ENCODE peak calls at places on chromosomes 2 and 18, in seven cellular contexts. One of them, this sample, is unnamed.

GRCh38 chr2:177010134-177010533 is 202.5 kb upstream of the HNRNPA3 start:
- DNase-seq in stimulated activated CD4-positive, alpha-beta T cell treated with anti-CD3 and anti-CD28 coated beads, Interleukin-15, amount 100 ng/mL, for 24 hours: no peak
- DNase-seq in PC-3: no peak
- DNase-seq in stimulated activated naive CD4-positive, alpha-beta T cell: no peak
- DNase-seq in RPMI8226: no peak
- DNase-seq in psoas muscle: no peak
- DNase-seq in HTR-8/SVneo: no peak
- DNase-seq in this sample: no peak

GRCh38 chr2:241750076-241750840 is 15.8 kb downstream of the D2HGDH start:
- DNase-seq in stimulated activated CD4-positive, alpha-beta T cell treated with anti-CD3 and anti-CD28 coated beads, Interleukin-15, amount 100 ng/mL, for 24 hours: no peak
- DNase-seq in PC-3: no peak
- DNase-seq in stimulated activated naive CD4-positive, alpha-beta T cell: no peak
- DNase-seq in RPMI8226: no peak
- DNase-seq in psoas muscle: no peak
- DNase-seq in HTR-8/SVneo: no peak
- DNase-seq in this sample: no peak

GRCh38 chr2:17689010-17689409 is 64.6 kb downstream of the SMC6 start:
- DNase-seq in stimulated activated CD4-positive, alpha-beta T cell treated with anti-CD3 and anti-CD28 coated beads, Interleukin-15, amount 100 ng/mL, for 24 hours: no peak
- DNase-seq in PC-3: no peak
- DNase-seq in stimulated activated naive CD4-positive, alpha-beta T cell: no peak
- DNase-seq in RPMI8226: no peak
- DNase-seq in psoas muscle: no peak
- DNase-seq in HTR-8/SVneo: no peak
- DNase-seq in this sample: no peak

GRCh38 chr18:10860937-10861336 is 288.4 kb downstream of the PIEZO2 start:
- DNase-seq in stimulated activated CD4-positive, alpha-beta T cell treated with anti-CD3 and anti-CD28 coated beads, Interleukin-15, amount 100 ng/mL, for 24 hours: no peak
- DNase-seq in PC-3: no peak
- DNase-seq in stimulated activated naive CD4-positive, alpha-beta T cell: no peak
- DNase-seq in RPMI8226: no peak
- DNase-seq in psoas muscle: no peak
- DNase-seq in HTR-8/SVneo: no peak
- DNase-seq in this sample: peak; percentile 16

GRCh38 chr2:204407209-204408070 is 137.8 kb upstream of the PARD3B start:
- DNase-seq in stimulated activated CD4-positive, alpha-beta T cell treated with anti-CD3 and anti-CD28 coated beads, Interleukin-15, amount 100 ng/mL, for 24 hours: no peak
- DNase-seq in PC-3: peak; percentile 57
- DNase-seq in stimulated activated naive CD4-positive, alpha-beta T cell: no peak
- DNase-seq in RPMI8226: no peak
- DNase-seq in psoas muscle: no peak
- DNase-seq in HTR-8/SVneo: no peak
- DNase-seq in this sample: peak; percentile 66

GRCh38 chr2:134301099-134301970 is 47.5 kb downstream of the MGAT5 start:
- DNase-seq in stimulated activated CD4-positive, alpha-beta T cell treated with anti-CD3 and anti-CD28 coated beads, Interleukin-15, amount 100 ng/mL, for 24 hours: no peak
- DNase-seq in PC-3: peak; percentile 8
- DNase-seq in stimulated activated naive CD4-positive, alpha-beta T cell: no peak
- DNase-seq in RPMI8226: no peak
- DNase-seq in psoas muscle: no peak
- DNase-seq in HTR-8/SVneo: no peak
- DNase-seq in this sample: no peak

GRCh38 chr2:105821428-105822125 is 76.9 kb downstream of the NCK2 start:
- DNase-seq in stimulated activated CD4-positive, alpha-beta T cell treated with anti-CD3 and anti-CD28 coated beads, Interleukin-15, amount 100 ng/mL, for 24 hours: no peak
- DNase-seq in PC-3: no peak
- DNase-seq in stimulated activated naive CD4-positive, alpha-beta T cell: no peak
- DNase-seq in RPMI8226: no peak
- DNase-seq in psoas muscle: no peak
- DNase-seq in HTR-8/SVneo: no peak
- DNase-seq in this sample: no peak

GRCh38 chr2:233288663-233289062 is 19.0 kb upstream of the SAG start:
- DNase-seq in stimulated activated CD4-positive, alpha-beta T cell treated with anti-CD3 and anti-CD28 coated beads, Interleukin-15, amount 100 ng/mL, for 24 hours: no peak
- DNase-seq in PC-3: no peak
- DNase-seq in stimulated activated naive CD4-positive, alpha-beta T cell: no peak
- DNase-seq in RPMI8226: no peak
- DNase-seq in psoas muscle: no peak
- DNase-seq in HTR-8/SVneo: no peak
- DNase-seq in this sample: no peak

GRCh38 chr2:7427293-7428060 is 510.3 kb downstream of the RNF144A start:
- DNase-seq in stimulated activated CD4-positive, alpha-beta T cell treated with anti-CD3 and anti-CD28 coated beads, Interleukin-15, amount 100 ng/mL, for 24 hours: no peak
- DNase-seq in PC-3: peak; percentile 84
- DNase-seq in stimulated activated naive CD4-positive, alpha-beta T cell: no peak
- DNase-seq in RPMI8226: peak; percentile 50
- DNase-seq in psoas muscle: no peak
- DNase-seq in HTR-8/SVneo: peak; percentile 30
- DNase-seq in this sample: peak; percentile 57

GRCh38 chr18:5466256-5466655 is 77.5 kb downstream of the EPB41L3 start:
- DNase-seq in stimulated activated CD4-positive, alpha-beta T cell treated with anti-CD3 and anti-CD28 coated beads, Interleukin-15, amount 100 ng/mL, for 24 hours: no peak
- DNase-seq in PC-3: no peak
- DNase-seq in stimulated activated naive CD4-positive, alpha-beta T cell: no peak
- DNase-seq in RPMI8226: no peak
- DNase-seq in psoas muscle: no peak
- DNase-seq in HTR-8/SVneo: no peak
- DNase-seq in this sample: no peak

GRCh38 chr2:40820319-40820718 is 368.4 kb upstream of the SLC8A1 start:
- DNase-seq in stimulated activated CD4-positive, alpha-beta T cell treated with anti-CD3 and anti-CD28 coated beads, Interleukin-15, amount 100 ng/mL, for 24 hours: no peak
- DNase-seq in PC-3: peak; percentile 18
- DNase-seq in stimulated activated naive CD4-positive, alpha-beta T cell: no peak
- DNase-seq in RPMI8226: no peak
- DNase-seq in psoas muscle: no peak
- DNase-seq in HTR-8/SVneo: peak; percentile 6
- DNase-seq in this sample: peak; percentile 19

GRCh38 chr2:151437630-151438029 is 27.9 kb downstream of the RIF1 start:
- DNase-seq in stimulated activated CD4-positive, alpha-beta T cell treated with anti-CD3 and anti-CD28 coated beads, Interleukin-15, amount 100 ng/mL, for 24 hours: no peak
- DNase-seq in PC-3: peak; percentile 61
- DNase-seq in stimulated activated naive CD4-positive, alpha-beta T cell: no peak
- DNase-seq in RPMI8226: peak; percentile 20
- DNase-seq in psoas muscle: no peak
- DNase-seq in HTR-8/SVneo: peak; percentile 10
- DNase-seq in this sample: peak; percentile 12

GRCh38 chr2:230849633-230850357 is 14.9 kb upstream of the ITM2C start:
- DNase-seq in stimulated activated CD4-positive, alpha-beta T cell treated with anti-CD3 and anti-CD28 coated beads, Interleukin-15, amount 100 ng/mL, for 24 hours: peak; percentile 79
- DNase-seq in PC-3: peak; percentile 26
- DNase-seq in stimulated activated naive CD4-positive, alpha-beta T cell: peak; percentile 56
- DNase-seq in RPMI8226: no peak
- DNase-seq in psoas muscle: peak; percentile 63
- DNase-seq in HTR-8/SVneo: peak; percentile 50
- DNase-seq in this sample: no peak

GRCh38 chr18:8654482-8655451 is 45.5 kb downstream of the RAB12 start:
- DNase-seq in stimulated activated CD4-positive, alpha-beta T cell treated with anti-CD3 and anti-CD28 coated beads, Interleukin-15, amount 100 ng/mL, for 24 hours: no peak
- DNase-seq in PC-3: peak; percentile 68
- DNase-seq in stimulated activated naive CD4-positive, alpha-beta T cell: no peak
- DNase-seq in RPMI8226: peak; percentile 28
- DNase-seq in psoas muscle: no peak
- DNase-seq in HTR-8/SVneo: peak; percentile 42
- DNase-seq in this sample: peak; percentile 29

GRCh38 chr2:79713131-79713785 is 200.4 kb downstream of the CTNNA2 start:
- DNase-seq in stimulated activated CD4-positive, alpha-beta T cell treated with anti-CD3 and anti-CD28 coated beads, Interleukin-15, amount 100 ng/mL, for 24 hours: no peak
- DNase-seq in PC-3: no peak
- DNase-seq in stimulated activated naive CD4-positive, alpha-beta T cell: no peak
- DNase-seq in RPMI8226: no peak
- DNase-seq in psoas muscle: no peak
- DNase-seq in HTR-8/SVneo: peak; percentile 6
- DNase-seq in this sample: peak; percentile 9

GRCh38 chr2:41717883-41718282 is 329.9 kb upstream of the PKDCC start:
- DNase-seq in stimulated activated CD4-positive, alpha-beta T cell treated with anti-CD3 and anti-CD28 coated beads, Interleukin-15, amount 100 ng/mL, for 24 hours: no peak
- DNase-seq in PC-3: peak; percentile 8
- DNase-seq in stimulated activated naive CD4-positive, alpha-beta T cell: no peak
- DNase-seq in RPMI8226: no peak
- DNase-seq in psoas muscle: no peak
- DNase-seq in HTR-8/SVneo: no peak
- DNase-seq in this sample: peak; percentile 95

GRCh38 chr18:6648581-6648980 is 80.9 kb upstream of the ARHGAP28 start:
- DNase-seq in stimulated activated CD4-positive, alpha-beta T cell treated with anti-CD3 and anti-CD28 coated beads, Interleukin-15, amount 100 ng/mL, for 24 hours: no peak
- DNase-seq in PC-3: peak; percentile 13
- DNase-seq in stimulated activated naive CD4-positive, alpha-beta T cell: no peak
- DNase-seq in RPMI8226: no peak
- DNase-seq in psoas muscle: no peak
- DNase-seq in HTR-8/SVneo: no peak
- DNase-seq in this sample: no peak

GRCh38 chr2:19439081-19439480 is 80.7 kb upstream of the OSR1 start:
- DNase-seq in stimulated activated CD4-positive, alpha-beta T cell treated with anti-CD3 and anti-CD28 coated beads, Interleukin-15, amount 100 ng/mL, for 24 hours: no peak
- DNase-seq in PC-3: no peak
- DNase-seq in stimulated activated naive CD4-positive, alpha-beta T cell: no peak
- DNase-seq in RPMI8226: no peak
- DNase-seq in psoas muscle: no peak
- DNase-seq in HTR-8/SVneo: no peak
- DNase-seq in this sample: no peak

GRCh38 chr2:171447675-171448074 is 13.6 kb downstream of the DCAF17 start:
- DNase-seq in stimulated activated CD4-positive, alpha-beta T cell treated with anti-CD3 and anti-CD28 coated beads, Interleukin-15, amount 100 ng/mL, for 24 hours: no peak
- DNase-seq in PC-3: peak; percentile 25
- DNase-seq in stimulated activated naive CD4-positive, alpha-beta T cell: no peak
- DNase-seq in RPMI8226: no peak
- DNase-seq in psoas muscle: no peak
- DNase-seq in HTR-8/SVneo: no peak
- DNase-seq in this sample: no peak

GRCh38 chr18:36459786-36460185 is 162.3 kb downstream of the FHOD3 start:
- DNase-seq in stimulated activated CD4-positive, alpha-beta T cell treated with anti-CD3 and anti-CD28 coated beads, Interleukin-15, amount 100 ng/mL, for 24 hours: no peak
- DNase-seq in PC-3: no peak
- DNase-seq in stimulated activated naive CD4-positive, alpha-beta T cell: no peak
- DNase-seq in RPMI8226: no peak
- DNase-seq in psoas muscle: no peak
- DNase-seq in HTR-8/SVneo: no peak
- DNase-seq in this sample: no peak

GRCh38 chr2:112691761-112692370 is 29.0 kb upstream of the NT5DC4 start:
- DNase-seq in stimulated activated CD4-positive, alpha-beta T cell treated with anti-CD3 and anti-CD28 coated beads, Interleukin-15, amount 100 ng/mL, for 24 hours: peak; percentile 19
- DNase-seq in PC-3: no peak
- DNase-seq in stimulated activated naive CD4-positive, alpha-beta T cell: no peak
- DNase-seq in RPMI8226: no peak
- DNase-seq in psoas muscle: no peak
- DNase-seq in HTR-8/SVneo: no peak
- DNase-seq in this sample: peak; percentile 30

GRCh38 chr2:67612576-67612981 is 215.4 kb downstream of the ETAA1 start:
- DNase-seq in stimulated activated CD4-positive, alpha-beta T cell treated with anti-CD3 and anti-CD28 coated beads, Interleukin-15, amount 100 ng/mL, for 24 hours: no peak
- DNase-seq in PC-3: no peak
- DNase-seq in stimulated activated naive CD4-positive, alpha-beta T cell: no peak
- DNase-seq in RPMI8226: no peak
- DNase-seq in psoas muscle: no peak
- DNase-seq in HTR-8/SVneo: no peak
- DNase-seq in this sample: peak; percentile 50

GRCh38 chr2:157261199-157261782 is 3.8 kb downstream of the GALNT5 start:
- DNase-seq in stimulated activated CD4-positive, alpha-beta T cell treated with anti-CD3 and anti-CD28 coated beads, Interleukin-15, amount 100 ng/mL, for 24 hours: peak; percentile 84
- DNase-seq in PC-3: peak; percentile 86
- DNase-seq in stimulated activated naive CD4-positive, alpha-beta T cell: no peak
- DNase-seq in RPMI8226: peak; percentile 21
- DNase-seq in psoas muscle: no peak
- DNase-seq in HTR-8/SVneo: no peak
- DNase-seq in this sample: peak; percentile 59

GRCh38 chr2:64263315-64263714 is 119.1 kb upstream of the PELI1 start:
- DNase-seq in stimulated activated CD4-positive, alpha-beta T cell treated with anti-CD3 and anti-CD28 coated beads, Interleukin-15, amount 100 ng/mL, for 24 hours: no peak
- DNase-seq in PC-3: peak; percentile 93
- DNase-seq in stimulated activated naive CD4-positive, alpha-beta T cell: no peak
- DNase-seq in RPMI8226: no peak
- DNase-seq in psoas muscle: no peak
- DNase-seq in HTR-8/SVneo: no peak
- DNase-seq in this sample: peak; percentile 80

GRCh38 chr2:32064021-32064678 is 794 bp downstream of the SPAST start:
- DNase-seq in stimulated activated CD4-positive, alpha-beta T cell treated with anti-CD3 and anti-CD28 coated beads, Interleukin-15, amount 100 ng/mL, for 24 hours: no peak
- DNase-seq in PC-3: no peak
- DNase-seq in stimulated activated naive CD4-positive, alpha-beta T cell: no peak
- DNase-seq in RPMI8226: peak; percentile 43
- DNase-seq in psoas muscle: no peak
- DNase-seq in HTR-8/SVneo: no peak
- DNase-seq in this sample: no peak

GRCh38 chr2:184611221-184612085 is 13.1 kb downstream of the ZNF804A start:
- DNase-seq in stimulated activated CD4-positive, alpha-beta T cell treated with anti-CD3 and anti-CD28 coated beads, Interleukin-15, amount 100 ng/mL, for 24 hours: no peak
- DNase-seq in PC-3: peak; percentile 74
- DNase-seq in stimulated activated naive CD4-positive, alpha-beta T cell: no peak
- DNase-seq in RPMI8226: peak; percentile 20
- DNase-seq in psoas muscle: no peak
- DNase-seq in HTR-8/SVneo: no peak
- DNase-seq in this sample: peak; percentile 26

GRCh38 chr2:239147376-239147775 is 253.4 kb downstream of the HDAC4 start:
- DNase-seq in stimulated activated CD4-positive, alpha-beta T cell treated with anti-CD3 and anti-CD28 coated beads, Interleukin-15, amount 100 ng/mL, for 24 hours: no peak
- DNase-seq in PC-3: no peak
- DNase-seq in stimulated activated naive CD4-positive, alpha-beta T cell: no peak
- DNase-seq in RPMI8226: no peak
- DNase-seq in psoas muscle: peak; percentile 38
- DNase-seq in HTR-8/SVneo: no peak
- DNase-seq in this sample: no peak

GRCh38 chr18:58943896-58944295 is 79.2 kb downstream of the ZNF532 start:
- DNase-seq in stimulated activated CD4-positive, alpha-beta T cell treated with anti-CD3 and anti-CD28 coated beads, Interleukin-15, amount 100 ng/mL, for 24 hours: no peak
- DNase-seq in PC-3: no peak
- DNase-seq in stimulated activated naive CD4-positive, alpha-beta T cell: no peak
- DNase-seq in RPMI8226: no peak
- DNase-seq in psoas muscle: no peak
- DNase-seq in HTR-8/SVneo: no peak
- DNase-seq in this sample: no peak

GRCh38 chr2:215797676-215798075 is 215.7 kb downstream of the MREG start:
- DNase-seq in stimulated activated CD4-positive, alpha-beta T cell treated with anti-CD3 and anti-CD28 coated beads, Interleukin-15, amount 100 ng/mL, for 24 hours: no peak
- DNase-seq in PC-3: no peak
- DNase-seq in stimulated activated naive CD4-positive, alpha-beta T cell: no peak
- DNase-seq in RPMI8226: no peak
- DNase-seq in psoas muscle: no peak
- DNase-seq in HTR-8/SVneo: no peak
- DNase-seq in this sample: peak; percentile 82

GRCh38 chr2:128026422-128027277 is 1.2 kb downstream of the SAP130 start:
- DNase-seq in stimulated activated CD4-positive, alpha-beta T cell treated with anti-CD3 and anti-CD28 coated beads, Interleukin-15, amount 100 ng/mL, for 24 hours: no peak
- DNase-seq in PC-3: peak; percentile 20
- DNase-seq in stimulated activated naive CD4-positive, alpha-beta T cell: no peak
- DNase-seq in RPMI8226: no peak
- DNase-seq in psoas muscle: no peak
- DNase-seq in HTR-8/SVneo: no peak
- DNase-seq in this sample: peak; percentile 6

GRCh38 chr2:152407204-152407721 is 72.3 kb downstream of the FMNL2 start:
- DNase-seq in stimulated activated CD4-positive, alpha-beta T cell treated with anti-CD3 and anti-CD28 coated beads, Interleukin-15, amount 100 ng/mL, for 24 hours: peak; percentile 34
- DNase-seq in PC-3: no peak
- DNase-seq in stimulated activated naive CD4-positive, alpha-beta T cell: no peak
- DNase-seq in RPMI8226: peak; percentile 45
- DNase-seq in psoas muscle: peak; percentile 62
- DNase-seq in HTR-8/SVneo: peak; percentile 43
- DNase-seq in this sample: peak; percentile 66

GRCh38 chr2:222892321-222892720 is 31.5 kb downstream of the ACSL3 start:
- DNase-seq in stimulated activated CD4-positive, alpha-beta T cell treated with anti-CD3 and anti-CD28 coated beads, Interleukin-15, amount 100 ng/mL, for 24 hours: no peak
- DNase-seq in PC-3: no peak
- DNase-seq in stimulated activated naive CD4-positive, alpha-beta T cell: no peak
- DNase-seq in RPMI8226: no peak
- DNase-seq in psoas muscle: no peak
- DNase-seq in HTR-8/SVneo: peak; percentile 40
- DNase-seq in this sample: no peak

GRCh38 chr2:98806266-98806697 is 75.3 kb upstream of the MGAT4A start:
- DNase-seq in stimulated activated CD4-positive, alpha-beta T cell treated with anti-CD3 and anti-CD28 coated beads, Interleukin-15, amount 100 ng/mL, for 24 hours: no peak
- DNase-seq in PC-3: peak; percentile 79
- DNase-seq in stimulated activated naive CD4-positive, alpha-beta T cell: no peak
- DNase-seq in RPMI8226: peak; percentile 45
- DNase-seq in psoas muscle: peak; percentile 65
- DNase-seq in HTR-8/SVneo: peak; percentile 39
- DNase-seq in this sample: peak; percentile 86

GRCh38 chr2:127589876-127590275 is 54.4 kb downstream of the MYO7B start:
- DNase-seq in stimulated activated CD4-positive, alpha-beta T cell treated with anti-CD3 and anti-CD28 coated beads, Interleukin-15, amount 100 ng/mL, for 24 hours: no peak
- DNase-seq in PC-3: no peak
- DNase-seq in stimulated activated naive CD4-positive, alpha-beta T cell: no peak
- DNase-seq in RPMI8226: no peak
- DNase-seq in psoas muscle: peak; percentile 23
- DNase-seq in HTR-8/SVneo: no peak
- DNase-seq in this sample: no peak

GRCh38 chr2:24918326-24919099 is 1.5 kb downstream of the ADCY3 start:
- DNase-seq in stimulated activated CD4-positive, alpha-beta T cell treated with anti-CD3 and anti-CD28 coated beads, Interleukin-15, amount 100 ng/mL, for 24 hours: no peak
- DNase-seq in PC-3: no peak
- DNase-seq in stimulated activated naive CD4-positive, alpha-beta T cell: no peak
- DNase-seq in RPMI8226: no peak
- DNase-seq in psoas muscle: no peak
- DNase-seq in HTR-8/SVneo: no peak
- DNase-seq in this sample: no peak

GRCh38 chr2:230130668-230131364 is 62.1 kb upstream of the SLC16A14 start:
- DNase-seq in stimulated activated CD4-positive, alpha-beta T cell treated with anti-CD3 and anti-CD28 coated beads, Interleukin-15, amount 100 ng/mL, for 24 hours: no peak
- DNase-seq in PC-3: no peak
- DNase-seq in stimulated activated naive CD4-positive, alpha-beta T cell: no peak
- DNase-seq in RPMI8226: no peak
- DNase-seq in psoas muscle: no peak
- DNase-seq in HTR-8/SVneo: peak; percentile 53
- DNase-seq in this sample: peak; percentile 84